ENCODE peak calls at places on chromosomes 13 and 19, in eight cellular contexts. One of them, this sample, is unnamed.

GRCh38 chr19:3068071-3068470 is 5.8 kb upstream of the TLE5 start:
- DNase-seq in ecto neural progenitor cell: no peak
- DNase-seq in fibroblast of the aortic adventitia: no peak
- DNase-seq in NCI-H2081 treated with DMSO at 0.1 percent for 48 hours: no peak
- DNase-seq in GOT3: no peak
- DNase-seq in WTC11: no peak
- DNase-seq in left colon: no peak
- DNase-seq in C1 segment of cervical spinal cord: no peak
- DNase-seq in this sample: no peak

GRCh38 chr13:25037057-25037813 is 58.7 kb upstream of the PABPC3 start:
- DNase-seq in GOT3: peak
- DNase-seq in ecto neural progenitor cell: peak
- DNase-seq in NCI-H2081 treated with DMSO at 0.1 percent for 48 hours: no peak
- DNase-seq in C1 segment of cervical spinal cord: no peak
- DNase-seq in WTC11: peak
- DNase-seq in left colon: peak
- DNase-seq in fibroblast of the aortic adventitia: peak
- DNase-seq in this sample: peak

GRCh38 chr13:49569993-49570689 is 15.2 kb downstream of the RCBTB1 start:
- DNase-seq in fibroblast of the aortic adventitia: no peak
- DNase-seq in ecto neural progenitor cell: no peak
- DNase-seq in NCI-H2081 treated with DMSO at 0.1 percent for 48 hours: no peak
- DNase-seq in C1 segment of cervical spinal cord: no peak
- DNase-seq in GOT3: no peak
- DNase-seq in WTC11: no peak
- DNase-seq in left colon: no peak
- DNase-seq in this sample: no peak

GRCh38 chr13:29674532-29674931 is 79.0 kb upstream of the SLC7A1 start:
- DNase-seq in C1 segment of cervical spinal cord: no peak
- DNase-seq in NCI-H2081 treated with DMSO at 0.1 percent for 48 hours: no peak
- DNase-seq in left colon: no peak
- DNase-seq in ecto neural progenitor cell: no peak
- DNase-seq in fibroblast of the aortic adventitia: peak
- DNase-seq in GOT3: no peak
- DNase-seq in WTC11: no peak
- DNase-seq in this sample: no peak

GRCh38 chr13:33276581-33276980 is 9.0 kb downstream of the STARD13 start:
- DNase-seq in NCI-H2081 treated with DMSO at 0.1 percent for 48 hours: no peak
- DNase-seq in fibroblast of the aortic adventitia: peak
- DNase-seq in C1 segment of cervical spinal cord: no peak
- DNase-seq in ecto neural progenitor cell: no peak
- DNase-seq in left colon: no peak
- DNase-seq in WTC11: no peak
- DNase-seq in GOT3: no peak
- DNase-seq in this sample: no peak

GRCh38 chr13:36298535-36299068 is 988 bp upstream of the CCDC169 start:
- DNase-seq in WTC11: peak
- DNase-seq in NCI-H2081 treated with DMSO at 0.1 percent for 48 hours: no peak
- DNase-seq in GOT3: no peak
- DNase-seq in ecto neural progenitor cell: peak
- DNase-seq in left colon: no peak
- DNase-seq in C1 segment of cervical spinal cord: no peak
- DNase-seq in fibroblast of the aortic adventitia: no peak
- DNase-seq in this sample: no peak

GRCh38 chr13:85417807-85418206 is 381.4 kb downstream of the SLITRK6 start:
- DNase-seq in C1 segment of cervical spinal cord: no peak
- DNase-seq in ecto neural progenitor cell: no peak
- DNase-seq in fibroblast of the aortic adventitia: no peak
- DNase-seq in NCI-H2081 treated with DMSO at 0.1 percent for 48 hours: no peak
- DNase-seq in left colon: no peak
- DNase-seq in GOT3: no peak
- DNase-seq in WTC11: no peak
- DNase-seq in this sample: no peak

GRCh38 chr13:89832827-89833226 is 1514.7 kb upstream of the MIR17HG start:
- DNase-seq in ecto neural progenitor cell: no peak
- DNase-seq in left colon: no peak
- DNase-seq in C1 segment of cervical spinal cord: no peak
- DNase-seq in WTC11: no peak
- DNase-seq in GOT3: no peak
- DNase-seq in fibroblast of the aortic adventitia: no peak
- DNase-seq in NCI-H2081 treated with DMSO at 0.1 percent for 48 hours: no peak
- DNase-seq in this sample: no peak

GRCh38 chr13:43786766-43787517 is at the start of gene ENOX1:
- DNase-seq in fibroblast of the aortic adventitia: peak
- DNase-seq in WTC11: peak
- DNase-seq in C1 segment of cervical spinal cord: peak
- DNase-seq in GOT3: peak
- DNase-seq in ecto neural progenitor cell: peak
- DNase-seq in NCI-H2081 treated with DMSO at 0.1 percent for 48 hours: peak
- DNase-seq in left colon: peak
- DNase-seq in this sample: peak

GRCh38 chr19:22617614-22618325 is 16.4 kb upstream of the ZNF492 start:
- DNase-seq in fibroblast of the aortic adventitia: no peak
- DNase-seq in NCI-H2081 treated with DMSO at 0.1 percent for 48 hours: no peak
- DNase-seq in GOT3: no peak
- DNase-seq in ecto neural progenitor cell: no peak
- DNase-seq in WTC11: no peak
- DNase-seq in C1 segment of cervical spinal cord: no peak
- DNase-seq in left colon: no peak
- DNase-seq in this sample: no peak

GRCh38 chr13:49388256-49388655 is 55.6 kb downstream of the CAB39L start:
- DNase-seq in fibroblast of the aortic adventitia: no peak
- DNase-seq in WTC11: no peak
- DNase-seq in C1 segment of cervical spinal cord: no peak
- DNase-seq in left colon: no peak
- DNase-seq in ecto neural progenitor cell: no peak
- DNase-seq in GOT3: no peak
- DNase-seq in NCI-H2081 treated with DMSO at 0.1 percent for 48 hours: no peak
- DNase-seq in this sample: no peak

GRCh38 chr13:34647379-34647778 is 294.7 kb upstream of the NBEA start:
- DNase-seq in ecto neural progenitor cell: no peak
- DNase-seq in fibroblast of the aortic adventitia: no peak
- DNase-seq in GOT3: no peak
- DNase-seq in NCI-H2081 treated with DMSO at 0.1 percent for 48 hours: no peak
- DNase-seq in left colon: no peak
- DNase-seq in WTC11: no peak
- DNase-seq in C1 segment of cervical spinal cord: no peak
- DNase-seq in this sample: no peak

GRCh38 chr19:49555600-49556411 is 24.6 kb downstream of the NOSIP start:
- DNase-seq in left colon: peak
- DNase-seq in GOT3: no peak
- DNase-seq in ecto neural progenitor cell: peak
- DNase-seq in fibroblast of the aortic adventitia: peak
- DNase-seq in WTC11: peak
- DNase-seq in C1 segment of cervical spinal cord: no peak
- DNase-seq in NCI-H2081 treated with DMSO at 0.1 percent for 48 hours: no peak
- DNase-seq in this sample: peak

GRCh38 chr13:98827449-98827848 is 75.0 kb upstream of the SLC15A1 start:
- DNase-seq in NCI-H2081 treated with DMSO at 0.1 percent for 48 hours: no peak
- DNase-seq in left colon: no peak
- DNase-seq in fibroblast of the aortic adventitia: no peak
- DNase-seq in GOT3: no peak
- DNase-seq in C1 segment of cervical spinal cord: no peak
- DNase-seq in ecto neural progenitor cell: no peak
- DNase-seq in WTC11: peak
- DNase-seq in this sample: peak

GRCh38 chr13:80211573-80211972 is 129.4 kb downstream of the SPRY2 start:
- DNase-seq in WTC11: no peak
- DNase-seq in fibroblast of the aortic adventitia: no peak
- DNase-seq in NCI-H2081 treated with DMSO at 0.1 percent for 48 hours: no peak
- DNase-seq in ecto neural progenitor cell: no peak
- DNase-seq in C1 segment of cervical spinal cord: no peak
- DNase-seq in left colon: no peak
- DNase-seq in GOT3: no peak
- DNase-seq in this sample: no peak

GRCh38 chr19:55777528-55777927 is 8.6 kb downstream of the RFPL4AL1 start:
- DNase-seq in fibroblast of the aortic adventitia: no peak
- DNase-seq in left colon: peak
- DNase-seq in NCI-H2081 treated with DMSO at 0.1 percent for 48 hours: no peak
- DNase-seq in ecto neural progenitor cell: no peak
- DNase-seq in GOT3: no peak
- DNase-seq in C1 segment of cervical spinal cord: no peak
- DNase-seq in WTC11: peak
- DNase-seq in this sample: no peak

GRCh38 chr13:67438465-67438864 is 208.3 kb upstream of the PCDH9 start:
- DNase-seq in C1 segment of cervical spinal cord: no peak
- DNase-seq in NCI-H2081 treated with DMSO at 0.1 percent for 48 hours: no peak
- DNase-seq in ecto neural progenitor cell: no peak
- DNase-seq in left colon: no peak
- DNase-seq in GOT3: no peak
- DNase-seq in fibroblast of the aortic adventitia: no peak
- DNase-seq in WTC11: no peak
- DNase-seq in this sample: no peak

GRCh38 chr19:34337747-34338146 is 27.2 kb upstream of the GPI start:
- DNase-seq in C1 segment of cervical spinal cord: no peak
- DNase-seq in ecto neural progenitor cell: no peak
- DNase-seq in GOT3: no peak
- DNase-seq in left colon: no peak
- DNase-seq in fibroblast of the aortic adventitia: no peak
- DNase-seq in NCI-H2081 treated with DMSO at 0.1 percent for 48 hours: no peak
- DNase-seq in WTC11: no peak
- DNase-seq in this sample: no peak

GRCh38 chr19:52492991-52493470 is 34.4 kb upstream of the ZNF808 start:
- DNase-seq in C1 segment of cervical spinal cord: no peak
- DNase-seq in GOT3: no peak
- DNase-seq in fibroblast of the aortic adventitia: no peak
- DNase-seq in WTC11: peak
- DNase-seq in NCI-H2081 treated with DMSO at 0.1 percent for 48 hours: no peak
- DNase-seq in ecto neural progenitor cell: peak
- DNase-seq in left colon: no peak
- DNase-seq in this sample: peak

This sample was measured in glutamatergic neuron.